ENCODE peak calls at places on chromosome 14, in seven cellular contexts. R, Z, B, K, C, G and W are unnamed samples.

GRCh38 chr14:52040598-52040997 is 28.3 kb downstream of the NID2 start:
- DNase-seq in R (no peak), Z (no peak), B (no peak), K (no peak), C (no peak), G (no peak), W (no peak)

GRCh38 chr14:100059433-100059781 is 5.8 kb upstream of the EVL start:
- DNase-seq in R (no peak), Z (no peak), B (peak), K (peak), C (peak), G (no peak), W (no peak)

GRCh38 chr14:50039734-50040400 is 76.5 kb downstream of the VCPKMT start:
- DNase-seq in R (no peak), Z (no peak), B (peak), K (no peak), C (peak), G (no peak), W (no peak)

GRCh38 chr14:86532219-86532618 is 1002.3 kb downstream of the FLRT2 start:
- DNase-seq in R (no peak), Z (peak), B (peak), K (peak), C (peak), G (no peak), W (peak)

GRCh38 chr14:24082411-24083080 is 11.2 kb downstream of the CPNE6 start:
- DNase-seq in R (no peak), Z (no peak), B (no peak), K (no peak), C (no peak), G (no peak), W (no peak)

GRCh38 chr14:99274346-99275221 is 2.6 kb upstream of the BCL11B start:
- DNase-seq in R (no peak), Z (peak), B (peak), K (peak), C (peak), G (peak), W (peak)

GRCh38 chr14:34449819-34450541 is 12.1 kb downstream of the SPTSSA start:
- DNase-seq in R (no peak), Z (no peak), B (no peak), K (no peak), C (no peak), G (no peak), W (peak)

GRCh38 chr14:76386922-76387782 is 11.2 kb downstream of the ESRRB start:
- DNase-seq in R (peak), Z (peak), B (peak), K (peak), C (peak), G (peak), W (peak)

GRCh38 chr14:24858684-24859083 is 191.3 kb downstream of the STXBP6 start:
- DNase-seq in R (no peak), Z (no peak), B (no peak), K (no peak), C (no peak), G (no peak), W (no peak)

GRCh38 chr14:101817511-101818001 is 56.0 kb downstream of the PPP2R5C start:
- DNase-seq in R (no peak), Z (no peak), B (no peak), K (no peak), C (no peak), G (no peak), W (no peak)

GRCh38 chr14:30196861-30197260 is 269.2 kb upstream of the PRKD1 start:
- DNase-seq in R (no peak), Z (no peak), B (no peak), K (no peak), C (no peak), G (no peak), W (no peak)

GRCh38 chr14:42884100-42884499 is 1277.4 kb downstream of the LRFN5 start:
- DNase-seq in R (no peak), Z (no peak), B (no peak), K (no peak), C (peak), G (no peak), W (no peak)

GRCh38 chr14:68774771-68775613 is 17.9 kb downstream of the ZFP36L1 start:
- DNase-seq in R (no peak), Z (peak), B (no peak), K (no peak), C (peak), G (no peak), W (no peak)

GRCh38 chr14:59679872-59680271 is 103.3 kb upstream of the CCDC175 start:
- DNase-seq in R (no peak), Z (peak), B (no peak), K (no peak), C (no peak), G (peak), W (peak)

GRCh38 chr14:22391908-22392307 is 197.1 kb downstream of the DAD1 start:
- DNase-seq in R (no peak), Z (no peak), B (peak), K (peak), C (peak), G (peak), W (no peak)

GRCh38 chr14:96320605-96321004 is 42.5 kb downstream of the ATG2B start:
- DNase-seq in R (no peak), Z (no peak), B (no peak), K (no peak), C (no peak), G (no peak), W (no peak)